ENCODE peak calls at places on chromosomes 1 and 21, in seven cellular contexts. L is mammary epithelial cell, I is fibroblast of lung, X is endodermal cell, D is neural progenitor cell, N is astrocyte, R is neuronal stem cell. A is an unnamed sample.

GRCh38 chr1:228935855-228936727 is 200.8 kb downstream of the RHOU start:
- DNase-seq in I (no peak), L (no peak), N (no peak), X (no peak), R (no peak), D (no peak), A (no peak)

GRCh38 chr1:212554401-212554800 is 54.2 kb upstream of the ATF3 start:
- DNase-seq in N (peak), R (no peak), I (no peak), D (no peak), X (no peak), L (no peak), A (no peak)

GRCh38 chr1:107829083-107829771 is 135.8 kb downstream of the VAV3 start:
- DNase-seq in X (no peak), I (no peak), R (no peak), L (no peak), D (no peak), N (peak), A (no peak)

GRCh38 chr21:45286671-45287437 is 841 bp downstream of the POFUT2 start:
- DNase-seq in D (peak), L (no peak), N (no peak), X (peak), R (peak), I (no peak), A (peak)

GRCh38 chr1:13826591-13826990 is 126.6 kb downstream of the PRDM2 start:
- DNase-seq in L (no peak), R (no peak), N (no peak), D (no peak), X (no peak), I (no peak), A (no peak)

GRCh38 chr1:92399076-92399475 is 87.6 kb downstream of the GFI1 start:
- DNase-seq in N (no peak), R (no peak), I (no peak), D (no peak), X (no peak), L (no peak), A (no peak)

GRCh38 chr1:98201640-98202039 is 280.8 kb upstream of the DPYD start:
- DNase-seq in I (peak), D (no peak), N (peak), L (no peak), R (no peak), X (no peak), A (no peak)

GRCh38 chr1:36479505-36480051 is 3.1 kb downstream of the CSF3R start:
- DNase-seq in I (no peak), D (no peak), X (no peak), N (no peak), L (no peak), R (no peak), A (no peak)

GRCh38 chr1:17588048-17588781 is 48.7 kb downstream of the ARHGEF10L start:
- DNase-seq in X (peak), R (no peak), D (peak), N (peak), I (peak), L (peak), A (peak)

GRCh38 chr1:196660272-196660671 is 8.4 kb downstream of the CFH start:
- DNase-seq in R (no peak), L (no peak), I (no peak), D (no peak), X (no peak), N (no peak), A (no peak)

GRCh38 chr1:110390096-110390495 is 730 bp downstream of the SLC16A4 start:
- DNase-seq in L (peak), N (peak), D (peak), R (no peak), I (peak), X (no peak), A (peak)

GRCh38 chr1:203326830-203327683 is 21.7 kb downstream of the BTG2 start:
- DNase-seq in X (peak), I (peak), L (peak), D (peak), N (peak), R (peak), A (peak)

GRCh38 chr1:236342403-236343245 is 51.5 kb upstream of the EDARADD start:
- DNase-seq in N (no peak), X (no peak), I (no peak), R (no peak), D (no peak), L (no peak), A (no peak)

GRCh38 chr1:247111636-247112478 is 7.7 kb upstream of the ZNF669 start:
- DNase-seq in I (peak), N (peak), R (peak), L (no peak), D (peak), X (peak), A (peak)

GRCh38 chr1:46615735-46616134 is 876 bp downstream of the MOB3C start:
- DNase-seq in R (no peak), L (no peak), D (no peak), N (no peak), X (peak), I (no peak), A (no peak)

GRCh38 chr1:162319510-162320160 is 57.0 kb downstream of the SPATA46 start:
- DNase-seq in X (no peak), L (peak), I (no peak), D (no peak), R (no peak), N (peak), A (no peak)

GRCh38 chr1:53107570-53108322 is 34.7 kb downstream of the SLC1A7 start:
- DNase-seq in X (peak), D (no peak), N (peak), L (no peak), I (peak), R (no peak), A (no peak)

GRCh38 chr1:204619721-204620120 is 65.8 kb downstream of the LRRN2 start:
- DNase-seq in I (no peak), L (no peak), N (no peak), R (no peak), X (no peak), D (peak), A (no peak)

GRCh38 chr1:58592521-58593134 is 15.6 kb upstream of the TACSTD2 start:
- DNase-seq in R (no peak), I (peak), X (no peak), D (no peak), N (peak), L (peak), A (peak)

GRCh38 chr1:93751391-93752250 is 70.0 kb upstream of the BCAR3 start:
- DNase-seq in X (no peak), R (no peak), N (no peak), D (no peak), L (no peak), I (no peak), A (no peak)

GRCh38 chr21:26307640-26308039 is 137.1 kb upstream of the APP start:
- DNase-seq in X (no peak), N (no peak), I (no peak), L (no peak), D (no peak), R (no peak), A (no peak)

GRCh38 chr21:17343055-17343454 is 169.8 kb upstream of the CXADR start:
- DNase-seq in R (peak), N (peak), L (peak), D (peak), X (no peak), I (peak), A (no peak)

GRCh38 chr1:30794260-30794659 is 36.7 kb upstream of the LAPTM5 start:
- DNase-seq in X (no peak), L (no peak), D (no peak), R (no peak), N (no peak), I (no peak), A (no peak)

GRCh38 chr1:202642619-202643291 is 67.5 kb downstream of the SYT2 start:
- DNase-seq in R (no peak), L (no peak), N (no peak), I (no peak), X (peak), D (peak), A (no peak)

GRCh38 chr1:115173151-115173550 is 83.8 kb upstream of the TSPAN2 start:
- DNase-seq in L (no peak), N (no peak), I (no peak), D (no peak), R (no peak), X (no peak), A (no peak)

GRCh38 chr1:42146127-42146915 is 6.9 kb upstream of the GUCA2B start:
- DNase-seq in N (no peak), L (no peak), X (no peak), I (no peak), R (no peak), D (no peak), A (no peak)

GRCh38 chr1:77925536-77925935 is 37.1 kb downstream of the NEXN start:
- DNase-seq in N (peak), D (no peak), I (peak), R (no peak), X (no peak), L (no peak), A (no peak)

GRCh38 chr1:77925966-77926365 is 37.5 kb downstream of the NEXN start:
- DNase-seq in N (no peak), L (no peak), D (no peak), I (peak), R (no peak), X (no peak), A (no peak)

GRCh38 chr1:77929806-77930205 is 41.4 kb downstream of the NEXN start:
- DNase-seq in D (no peak), N (no peak), X (no peak), R (no peak), I (no peak), L (no peak), A (no peak)

GRCh38 chr1:77927414-77927813 is 39.0 kb downstream of the NEXN start:
- DNase-seq in X (no peak), N (no peak), I (no peak), D (no peak), L (no peak), R (no peak), A (no peak)

DNA sequence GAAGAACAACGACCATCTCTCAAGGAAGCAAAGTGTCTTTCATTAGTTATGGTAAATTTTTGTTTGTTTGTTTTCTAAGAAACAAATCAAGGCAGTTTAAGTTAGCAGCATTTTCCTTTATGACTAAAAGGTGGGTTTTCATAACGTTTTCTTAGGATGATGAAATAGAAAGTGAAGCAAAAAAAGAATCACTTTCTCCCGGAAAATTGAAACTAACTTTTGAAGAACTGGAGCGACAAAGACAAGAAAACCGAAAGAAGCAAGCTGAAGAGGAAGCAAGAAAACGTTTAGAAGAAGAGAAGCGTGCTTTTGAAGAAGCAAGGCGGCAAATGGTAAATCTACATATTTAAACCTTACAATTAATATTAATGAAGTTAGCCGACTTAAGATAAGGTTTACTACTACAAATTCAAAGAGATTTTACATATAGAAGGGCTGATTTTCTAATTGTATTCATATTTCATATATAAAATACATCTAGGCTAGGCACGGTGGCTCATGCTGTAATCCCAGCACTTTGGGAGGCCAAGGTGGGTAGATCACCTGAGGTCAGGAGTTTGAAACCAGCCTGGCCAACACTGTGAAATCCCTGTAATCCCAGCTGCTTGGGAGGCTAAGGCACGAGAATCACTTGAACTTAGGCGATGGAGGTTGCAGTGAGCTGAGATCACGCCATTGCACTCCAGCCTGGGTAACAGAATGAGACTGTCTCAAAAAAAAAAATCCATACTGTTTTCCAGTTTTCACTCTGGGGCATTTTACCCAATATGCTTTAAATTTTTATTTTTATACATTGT is 38.3 kb downstream of the NEXN start:
- DNase-seq in X (no peak), L (no peak), R (no peak), D (no peak), I (no peak), N (no peak), A (no peak)
- H3K9ac ChIP-seq in X (no peak), L (no peak), R (no peak), D (no peak), I (no peak), N (no peak), A (no peak)

GRCh38 chr21:20617130-20617529 is 381.1 kb upstream of the NCAM2 start:
- DNase-seq in L (no peak), X (peak), I (no peak), R (peak), N (no peak), D (peak), A (no peak)

GRCh38 chr21:20618878-20619277 is 379.3 kb upstream of the NCAM2 start:
- DNase-seq in R (no peak), X (no peak), D (no peak), L (no peak), I (no peak), N (no peak), A (no peak)
- H3K4me3 ChIP-seq in R (no peak), X (no peak), D (no peak), L (no peak), I (no peak), N (no peak), A (no peak)

DNA sequence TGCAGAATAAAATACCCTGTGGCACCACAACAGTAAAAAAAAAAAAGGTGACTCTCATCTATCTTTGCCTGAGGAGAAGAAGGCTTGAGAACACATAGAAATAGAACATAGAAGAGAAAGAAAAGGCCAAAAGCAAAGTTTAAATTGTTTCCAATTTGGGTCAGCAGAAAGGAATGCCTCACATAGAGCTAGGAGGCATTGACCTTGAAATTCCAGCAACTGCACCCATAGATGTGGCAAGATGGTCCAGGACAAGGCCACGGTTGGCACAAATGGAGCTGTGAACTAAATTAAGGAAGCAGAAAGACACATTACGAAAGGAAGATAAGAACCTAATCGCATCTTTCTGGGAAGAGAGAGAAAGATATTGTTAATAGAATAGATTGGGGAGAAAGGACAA is 588.3 kb downstream of the LMO4 start:
- DNase-seq in D (no peak), X (no peak), R (no peak), I (no peak), N (peak), L (no peak), A (no peak)
- H3K27ac ChIP-seq in D (no peak), X (no peak), R (no peak), I (no peak), N (no peak), L (no peak), A (no peak)

GRCh38 chr1:51025374-51025773 is 55.3 kb downstream of the CDKN2C start:
- DNase-seq in X (no peak), N (no peak), I (no peak), R (no peak), L (no peak), D (no peak), A (no peak)
- H3K9ac ChIP-seq in X (no peak), N (no peak), I (no peak), R (no peak), L (no peak), D (no peak), A (no peak)

DNA sequence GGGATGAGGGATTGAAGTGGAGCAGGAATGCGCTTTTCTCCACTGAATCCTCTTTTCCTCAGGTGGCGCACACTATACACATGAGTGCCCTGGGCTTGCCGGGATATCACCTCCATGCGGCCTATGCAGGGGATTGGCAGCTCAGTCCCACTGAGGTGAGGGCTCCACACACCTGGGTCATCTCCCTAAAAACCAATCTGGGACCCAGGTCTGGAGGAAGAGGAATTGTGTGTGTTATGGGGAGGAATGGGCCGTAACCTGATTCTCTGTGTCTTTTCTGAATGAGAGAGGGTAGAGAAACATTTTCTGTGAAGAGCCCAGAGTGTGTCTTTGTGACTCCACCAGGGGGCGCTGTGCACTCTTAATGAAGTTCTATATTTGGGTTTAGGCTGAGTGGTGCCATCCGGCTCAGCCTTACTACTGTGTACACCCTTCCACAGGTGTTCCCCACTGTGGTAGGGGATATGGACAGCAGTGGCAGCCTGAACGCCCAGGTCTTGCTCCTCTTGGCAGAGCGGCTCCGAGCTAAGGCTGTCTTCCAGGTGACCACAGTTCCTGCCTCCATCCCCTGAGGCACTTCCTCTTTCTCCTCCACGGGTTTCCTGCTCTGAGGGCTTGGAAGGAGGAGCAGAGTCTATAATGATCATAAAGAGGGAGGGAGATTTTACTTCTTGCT is 1.5 kb downstream of the TOMM40L start:
- DNase-seq in R (peak), X (peak), D (peak), L (peak), N (peak), I (peak), A (peak)
- H3K4me3 ChIP-seq in R (peak), X (peak), D (peak), L (peak), N (peak), I (no peak), A (peak)

GRCh38 chr1:205934788-205935187 is 8.5 kb downstream of the SLC26A9 start:
- DNase-seq in N (no peak), L (no peak), R (no peak), I (no peak), D (no peak), X (no peak), A (no peak)
- H3K27ac ChIP-seq in N (no peak), L (no peak), R (no peak), I (no peak), D (no peak), X (no peak), A (no peak)

A was measured in kidney.